ENCODE peak calls at places on chromosomes 12 and 14, in four cellular contexts. B is activated naive CD4-positive, alpha-beta T cell treated with anti-CD3 and anti-CD28 coated beads, Interleukin-2, amount 50 U/mL, for 72 hours; K is HepG2; H is CD8-positive, alpha-beta T cell. I is an unnamed sample.

GRCh38 chr12:22361785-22362184 is 27.3 kb upstream of the ST8SIA1 start:
- DNase-seq in B (no peak), H (no peak), K (no peak), I (no peak)

GRCh38 chr12:1398673-1399072 is 195.7 kb downstream of the FBXL14 start:
- DNase-seq in H (no peak), K (no peak), B (no peak), I (no peak)

GRCh38 chr12:104303538-104304151 is at the start of gene EID3:
- DNase-seq in K (no peak), B (peak; percentile 87), H (peak; percentile 78), I (peak; percentile 74)

GRCh38 chr14:23660290-23661226 is 24.4 kb downstream of the DHRS2 start:
- DNase-seq in H (no peak), K (no peak), B (no peak), I (peak; percentile 20)

GRCh38 chr12:85835810-85836715 is at the start of gene RASSF9:
- DNase-seq in B (no peak), H (no peak), K (peak; percentile 10), I (peak; percentile 15)

GRCh38 chr14:99513946-99514551 is 32.8 kb downstream of the CCNK start:
- DNase-seq in H (no peak), K (no peak), B (peak; percentile 53), I (no peak)

GRCh38 chr12:96516472-96517417 is 27.4 kb downstream of the CFAP54 start:
- DNase-seq in K (peak; percentile 43), H (peak; percentile 76), B (peak; percentile 70), I (peak; percentile 35)

GRCh38 chr14:57352771-57353170 is 37.6 kb upstream of the NAA30 start:
- DNase-seq in K (no peak), H (no peak), B (no peak), I (no peak)